ENCODE peak calls at places on chromosomes 12 and 14, in seven cellular contexts. H is GM23338, Q is SK-N-SH, W is endothelial cell of umbilical vein, S is transverse colon, C is HCT116, A is GM12878. P is an unnamed sample. For H3K4me1, the result is how much of the 10 kb centered on the place peaks cover.

GRCh38 chr12:130555628-130556485 is 160.2 kb downstream of the RIMBP2 start:
- DNase-seq in H (peak), C (no peak), Q (peak), A (no peak), S (no peak), W (no peak), P (no peak)

GRCh38 chr14:65461730-65462129 is 49.2 kb downstream of the FUT8 start:
- DNase-seq in W (peak), Q (no peak), H (no peak), C (no peak), A (peak), S (no peak), P (no peak)

GRCh38 chr14:70919774-70920173 is 12.5 kb downstream of the PCNX1 start:
- DNase-seq in C (no peak), Q (no peak), S (no peak), W (peak), A (no peak), H (peak), P (no peak)

GRCh38 chr12:45596366-45596765 is 133.1 kb upstream of the ARID2 start:
- DNase-seq in S (no peak), C (no peak), A (no peak), W (no peak), H (no peak), Q (no peak), P (no peak)

GRCh38 chr14:102275866-102276265 is 29.1 kb downstream of the MOK start:
- DNase-seq in S (no peak), Q (no peak), A (no peak), H (no peak), W (no peak), C (no peak), P (no peak)

GRCh38 chr14:43651896-43652295 is 855.2 kb downstream of the FSCB start:
- DNase-seq in H (no peak), C (no peak), S (no peak), Q (no peak), W (no peak), A (no peak), P (no peak)

GRCh38 chr14:30521899-30522736 is 36.8 kb upstream of the G2E3 start:
- DNase-seq in S (no peak), C (peak), A (peak), Q (peak), H (peak), W (peak), P (no peak)

GRCh38 chr12:42130670-42131402 is 13.8 kb downstream of the GXYLT1 start:
- DNase-seq in C (no peak), A (no peak), S (no peak), H (no peak), W (peak), Q (no peak), P (no peak)

GRCh38 chr14:81363746-81364400 is 36.3 kb downstream of the STON2 start:
- DNase-seq in H (no peak), Q (peak), S (no peak), C (no peak), W (no peak), A (no peak), P (no peak)

GRCh38 chr14:88184956-88185355 is 138.1 kb downstream of the KCNK10 start:
- DNase-seq in Q (no peak), A (no peak), C (no peak), W (no peak), S (no peak), H (no peak), P (no peak)

GRCh38 chr14:32073537-32074189 is 3.4 kb upstream of the ARHGAP5 start:
- DNase-seq in S (peak), A (peak), Q (peak), H (peak), C (peak), W (peak), P (no peak)

GRCh38 chr12:124337628-124338027 is 42.7 kb downstream of the RFLNA start:
- DNase-seq in C (no peak), W (no peak), S (no peak), A (no peak), Q (no peak), H (no peak), P (no peak)

DNA sequence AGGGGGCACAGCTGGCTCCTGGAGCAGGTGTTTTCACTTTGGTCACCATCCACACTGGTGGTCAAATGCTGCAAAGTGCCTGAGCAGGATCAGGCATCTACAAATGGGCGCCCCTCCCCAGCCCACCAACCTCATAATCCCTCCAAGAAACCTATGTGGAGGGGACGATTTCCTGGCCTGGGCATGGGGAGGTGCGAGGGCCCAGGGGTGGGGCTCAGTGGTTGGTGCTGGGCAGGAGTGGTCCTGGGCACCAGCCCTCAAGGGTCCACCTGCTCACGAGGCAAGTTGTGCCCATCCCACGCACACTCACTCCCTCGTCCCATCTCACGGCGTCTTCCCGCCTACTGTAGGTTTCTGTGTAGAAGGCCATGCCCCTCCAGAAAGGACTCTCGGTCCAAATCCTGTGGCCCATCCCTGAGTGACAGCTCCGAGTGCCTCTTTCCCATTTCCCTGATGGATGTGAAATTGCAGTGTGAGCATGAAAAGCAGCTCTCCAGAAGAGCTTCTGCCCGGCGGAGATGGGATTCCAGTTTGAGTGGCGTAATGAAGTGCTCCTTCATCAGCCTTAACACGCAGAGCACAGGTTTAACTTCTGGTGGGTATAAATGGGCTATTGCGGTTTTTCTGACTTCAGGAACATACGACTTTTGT is 36.9 kb downstream of the SLC15A4 start:
- DNase-seq in Q (no peak), H (no peak), S (no peak), C (no peak), A (no peak), W (no peak), P (no peak)
- H3K4me1 ChIP-seq in Q (under half), H (under half), S (under half), C (under half), A (under half), W (under half), P (under half)

GRCh38 chr12:56115329-56115728 is 1.1 kb upstream of the RPL41 start:
- DNase-seq in H (peak), A (no peak), S (no peak), C (no peak), W (peak), Q (no peak), P (no peak)

GRCh38 chr12:56117778-56118687 is at the start of gene ZC3H10:
- DNase-seq in W (peak), H (peak), Q (peak), C (peak), A (peak), S (peak), P (peak)

GRCh38 chr12:56118688-56119045 is 601 bp downstream of the ZC3H10 start:
- DNase-seq in Q (no peak), W (no peak), H (peak), S (no peak), A (no peak), C (no peak), P (no peak)

GRCh38 chr12:56114084-56114483 is 2.3 kb upstream of the RPL41 start:
- DNase-seq in A (no peak), Q (no peak), S (no peak), H (no peak), W (no peak), C (no peak), P (no peak)

GRCh38 chr12:56116267-56117081 is at the start of gene RPL41:
- DNase-seq in C (peak), W (peak), A (peak), Q (peak), H (peak), S (peak), P (peak)
- TF ChIP-seq POLR2AphosphoS5 in C (peak), W (peak), A (peak), Q (peak), H (peak), S (peak), P (peak)

GRCh38 chr14:75607842-75608640 is 29.6 kb downstream of the FLVCR2 start:
- DNase-seq in H (no peak), S (no peak), W (no peak), A (no peak), C (no peak), Q (no peak), P (no peak)
- H3K4me1 ChIP-seq in H (under half), S (under half), W (under half), A (under half), C (under half), Q (under half), P (under half)

GRCh38 chr14:23366163-23366921 is 1.4 kb upstream of the EFS start:
- DNase-seq in S (peak), Q (peak), C (no peak), H (peak), W (no peak), A (no peak), P (no peak)
- TF ChIP-seq POLR2AphosphoS5 in S (peak), Q (peak), C (no peak), H (peak), W (no peak), A (no peak), P (peak)

DNA sequence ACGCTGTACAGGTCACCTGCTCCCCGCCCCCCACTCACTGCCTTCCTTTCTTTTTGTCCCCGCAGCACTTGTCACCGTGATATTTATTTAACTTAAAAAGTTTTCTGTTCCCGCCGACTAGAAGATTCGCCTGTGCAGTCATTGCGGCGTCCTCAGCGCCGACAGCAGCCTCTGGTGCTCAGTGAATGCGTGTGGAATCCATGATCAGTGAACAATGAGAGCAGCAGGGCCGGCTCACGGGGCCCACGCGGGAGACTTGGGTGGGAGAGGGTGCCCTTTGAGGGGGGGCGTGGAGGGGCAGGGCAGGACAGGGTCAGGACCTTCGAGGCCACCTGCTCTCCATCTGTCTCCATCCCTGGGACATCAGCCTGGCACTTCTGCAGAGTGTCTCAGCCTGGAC is 24.5 kb downstream of the BEGAIN start:
- DNase-seq in S (no peak), H (no peak), Q (no peak), C (no peak), A (no peak), W (no peak), P (no peak)
- H3K4me1 ChIP-seq in S (under half), H (under half), Q (under half), C (under half), A (under half), W (under half), P (under half)

DNA sequence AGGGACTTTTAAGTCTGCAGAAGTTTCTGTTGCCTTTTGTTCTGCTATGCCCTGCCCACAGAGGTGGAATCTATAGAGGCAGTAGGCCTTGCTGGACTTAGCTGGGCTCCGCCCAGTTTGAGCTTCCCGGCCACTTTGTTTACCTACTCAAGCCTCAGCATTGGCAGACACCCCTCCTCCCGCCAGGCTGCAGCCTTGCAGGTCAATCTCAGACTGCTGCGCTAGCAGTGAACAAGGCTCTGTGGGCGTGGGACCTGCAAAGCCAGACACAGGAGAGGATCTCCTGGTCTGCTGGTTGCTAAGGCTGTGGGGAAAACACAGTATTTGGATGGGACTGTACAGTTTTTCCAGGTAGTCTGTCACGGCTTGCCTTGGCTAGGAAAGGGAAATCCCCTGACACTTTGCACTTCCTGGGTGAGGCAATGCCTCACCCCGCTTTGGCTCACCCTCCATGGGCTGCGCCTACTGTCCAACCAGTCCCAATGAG is 43.7 kb downstream of the CCDC59 start:
- DNase-seq in Q (no peak), A (no peak), H (peak), S (peak), W (no peak), C (no peak), P (no peak)
- TF ChIP-seq POLR2AphosphoS5 in Q (no peak), A (no peak), H (peak), S (no peak), W (no peak), C (no peak), P (no peak)

DNA sequence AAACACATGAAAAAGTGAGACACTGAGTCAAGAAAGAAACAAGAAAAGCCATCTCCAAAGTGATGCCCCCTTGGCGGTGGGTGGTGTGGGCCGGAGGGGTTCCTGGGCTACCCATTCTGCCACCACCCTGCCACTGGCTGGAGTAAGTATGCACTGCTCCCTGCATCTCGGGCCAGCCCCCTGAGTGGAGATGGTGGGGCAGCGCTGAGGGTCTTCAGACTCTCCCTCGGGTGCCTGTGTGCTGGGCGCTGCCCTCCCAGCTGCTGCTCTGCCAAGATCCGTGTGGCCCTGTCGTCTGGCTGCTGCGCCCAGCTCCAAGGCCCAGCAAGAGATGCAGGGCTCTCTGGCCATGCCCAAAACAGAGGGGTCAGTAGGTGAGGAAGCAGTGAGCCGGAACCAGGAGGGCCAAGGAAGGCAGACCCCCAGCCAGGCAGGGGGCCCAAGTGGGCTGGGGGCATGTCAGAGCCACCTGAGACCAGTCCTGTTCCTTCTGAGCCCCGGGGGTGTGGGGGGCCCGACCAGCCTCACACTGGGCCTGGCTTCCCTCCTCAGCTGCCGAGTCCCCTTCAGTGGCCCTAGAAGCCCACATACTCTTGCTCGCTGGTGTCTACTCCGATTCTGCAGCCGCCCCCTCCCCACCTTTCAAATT is 5.2 kb downstream of the GPR132 start:
- DNase-seq in A (no peak), H (no peak), C (no peak), Q (no peak), W (no peak), S (no peak), P (no peak)
- H3K4me1 ChIP-seq in A (under half), H (under half), C (under half), Q (under half), W (under half), S (under half), P (under half)

DNA sequence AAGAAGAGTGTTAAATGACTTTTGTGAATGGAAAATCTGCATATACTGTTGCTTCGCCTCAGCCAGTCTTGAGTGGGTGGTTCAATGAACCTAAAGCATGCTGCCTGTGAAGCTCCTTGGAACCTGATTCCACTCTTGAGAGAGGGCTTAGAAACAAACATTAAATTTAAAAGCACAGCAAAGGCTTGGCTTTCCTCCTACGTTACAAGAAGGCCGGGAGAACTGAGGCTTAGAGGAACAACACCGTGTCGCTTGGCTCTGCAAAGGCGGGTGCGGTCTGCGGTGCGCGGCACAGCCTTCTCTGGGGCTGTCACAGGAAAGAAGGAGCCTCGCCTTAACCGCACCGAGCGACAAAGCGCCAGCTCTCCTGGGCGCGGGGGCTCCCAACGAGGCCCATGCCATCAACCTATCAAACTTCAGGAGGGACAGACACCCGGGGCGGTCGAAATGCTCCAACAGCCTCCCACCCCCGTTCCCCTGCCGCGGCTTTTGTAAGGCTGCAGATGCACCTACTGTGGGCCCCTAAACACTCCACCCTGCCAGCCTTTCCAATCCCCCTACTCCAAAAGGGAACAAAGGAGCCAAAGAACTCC is 791 bp downstream of the OSBPL8 start:
- DNase-seq in A (no peak), H (peak), Q (peak), C (no peak), S (peak), W (peak), P (no peak)
- TF ChIP-seq POLR2AphosphoS5 in A (no peak), H (no peak), Q (no peak), C (no peak), S (peak), W (no peak), P (no peak)

GRCh38 chr12:93381183-93381975 is 3.7 kb downstream of the NUDT4 start:
- DNase-seq in W (peak), S (no peak), A (no peak), H (peak), C (no peak), Q (no peak), P (no peak)
- H3K4me1 ChIP-seq in W (under half), S (half or more), A (under half), H (half or more), C (under half), Q (under half), P (half or more)